ENCODE peak calls at places on chromosomes 4 and X, in five cellular contexts. F is suprapubic skin, J is SK-N-SH, E is sigmoid colon, A is transverse colon. Q is an unnamed sample.

GRCh38 chr4:184732126-184732525 is 1.8 kb downstream of the CENPU start:
- DNase-seq in F (no peak), J (no peak), E (no peak), A (no peak), Q (no peak)

GRCh38 chr4:10171055-10171454 is 54.5 kb upstream of the WDR1 start:
- DNase-seq in F (no peak), J (no peak), E (no peak), A (no peak), Q (no peak)

GRCh38 chr4:8239226-8239625 is 30.3 kb upstream of the HTRA3 start:
- DNase-seq in F (no peak), J (no peak), E (no peak), A (no peak), Q (no peak)

GRCh38 chr4:151744614-151745013 is 16.2 kb downstream of the GATB start:
- DNase-seq in F (no peak), J (no peak), E (no peak), A (no peak), Q (no peak)

GRCh38 chr4:98626350-98626749 is 32.1 kb downstream of the TSPAN5 start:
- DNase-seq in F (no peak), J (no peak), E (no peak), A (no peak), Q (no peak)

GRCh38 chr4:21986312-21986711 is 37.7 kb upstream of the KCNIP4 start:
- DNase-seq in F (no peak), J (no peak), E (no peak), A (no peak), Q (no peak)

GRCh38 chrX:153851981-153852380 is 21.6 kb upstream of the PDZD4 start:
- DNase-seq in F (no peak), J (no peak), E (no peak), A (no peak), Q (no peak)

GRCh38 chr4:76830612-76831474 is 67.1 kb downstream of the SOWAHB start:
- DNase-seq in F (no peak), J (no peak), E (no peak), A (peak; percentile 79), Q (no peak)

GRCh38 chrX:30653415-30654131 is at the start of gene GK:
- DNase-seq in F (peak; percentile 67), J (peak; percentile 48), E (peak; percentile 64), A (peak; percentile 19), Q (peak; percentile 91)

GRCh38 chrX:29652484-29652883 is 562.9 kb upstream of the MAGEB2 start:
- DNase-seq in F (no peak), J (no peak), E (no peak), A (no peak), Q (no peak)

GRCh38 chr4:99868126-99868596 is 26.1 kb downstream of the LAMTOR3 start:
- DNase-seq in F (no peak), J (no peak), E (no peak), A (no peak), Q (no peak)

GRCh38 chr4:124428648-124429047 is 283.9 kb downstream of the ANKRD50 start:
- DNase-seq in F (no peak), J (no peak), E (no peak), A (no peak), Q (no peak)

GRCh38 chr4:124423160-124423559 is 289.4 kb downstream of the ANKRD50 start:
- DNase-seq in F (no peak), J (no peak), E (no peak), A (no peak), Q (no peak)

GRCh38 chr4:124429746-124430250 is 282.7 kb downstream of the ANKRD50 start:
- DNase-seq in F (no peak), J (no peak), E (no peak), A (no peak), Q (no peak)

GRCh38 chr4:124426279-124426678 is 286.3 kb downstream of the ANKRD50 start:
- DNase-seq in F (no peak), J (no peak), E (no peak), A (no peak), Q (no peak)

DNA sequence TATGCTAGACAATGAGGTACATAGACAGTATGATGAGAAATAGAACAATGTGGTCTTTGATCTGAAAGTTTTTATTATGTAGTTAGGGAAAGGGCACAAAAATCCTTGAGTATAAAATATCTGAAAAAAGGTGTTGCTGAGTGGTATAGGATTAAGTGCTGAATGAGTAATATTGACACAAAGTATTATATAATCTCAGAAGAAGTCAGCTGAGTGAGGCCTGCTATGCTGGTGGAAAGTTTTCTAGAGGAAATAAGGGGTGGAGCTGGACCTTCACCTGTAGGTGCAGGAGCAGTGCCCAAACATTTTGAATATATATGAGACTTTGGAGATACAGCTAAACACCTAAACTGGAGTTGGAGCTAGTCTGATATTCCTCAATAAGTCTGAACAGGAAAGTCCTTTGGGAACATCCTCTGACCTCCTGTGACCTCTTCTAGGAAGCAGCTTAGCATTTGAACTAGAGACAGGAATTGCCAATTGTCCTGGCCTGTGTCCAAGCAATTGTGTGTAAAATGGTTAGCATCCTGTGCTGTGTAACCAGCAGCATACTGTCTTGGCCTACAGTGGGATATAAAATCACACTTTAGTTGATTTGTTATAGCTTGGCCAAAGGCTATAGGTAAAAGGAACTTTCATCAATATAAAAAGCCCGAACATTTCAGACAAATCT is 285.3 kb downstream of the ANKRD50 start:
- DNase-seq in F (peak; percentile 51), J (no peak), E (no peak), A (peak; percentile 51), Q (no peak)
- TF ChIP-seq POLR2AphosphoS5 in F (no peak), J (no peak), E (no peak), A (no peak), Q (no peak)

GRCh38 chrX:10570601-10571000 is 49.8 kb downstream of the MID1 start:
- DNase-seq in F (no peak), J (no peak), E (no peak), A (no peak), Q (no peak)

GRCh38 chrX:10567136-10567535 is 53.2 kb downstream of the MID1 start:
- DNase-seq in F (no peak), J (no peak), E (no peak), A (no peak), Q (no peak)

GRCh38 chrX:10566726-10567097 is 53.7 kb downstream of the MID1 start:
- DNase-seq in F (no peak), J (no peak), E (no peak), A (no peak), Q (no peak)

GRCh38 chrX:10569946-10570345 is 50.4 kb downstream of the MID1 start:
- DNase-seq in F (no peak), J (no peak), E (no peak), A (no peak), Q (no peak)

GRCh38 chrX:10568428-10568827 is 52.0 kb downstream of the MID1 start:
- DNase-seq in F (no peak), J (no peak), E (no peak), A (no peak), Q (no peak)
- H3K4me1 ChIP-seq in F (peaks cover 2% of the 10 kb centered on the region), J (no peaks in the 10 kb centered on the region), E (peaks cover 18% of the 10 kb centered on the region), A (no peaks in the 10 kb centered on the region), Q (no peaks in the 10 kb centered on the region)

DNA sequence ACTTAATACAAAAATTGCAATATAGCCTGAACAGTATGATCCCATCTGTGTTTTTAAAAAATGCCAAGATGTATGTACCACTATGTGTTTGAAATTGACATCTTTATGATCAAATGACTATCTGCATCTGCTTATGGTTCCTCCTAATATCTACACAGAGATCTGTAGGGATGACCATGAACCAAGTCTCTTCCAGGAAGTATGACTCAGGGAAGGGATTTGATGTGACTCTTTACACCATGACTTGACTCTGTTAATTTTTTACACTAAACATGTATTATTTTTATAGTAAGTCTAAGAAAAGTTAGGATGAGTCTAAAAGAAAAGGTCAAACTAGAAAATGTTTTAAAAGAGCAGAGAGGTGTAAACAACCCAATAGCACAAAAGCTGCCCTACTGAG is 164.0 kb downstream of the SH3KBP1 start:
- DNase-seq in F (no peak), J (no peak), E (no peak), A (no peak), Q (no peak)
- TF ChIP-seq POLR2AphosphoS5 in F (no peak), J (no peak), E (no peak), A (no peak), Q (no peak)

GRCh38 chr4:139144161-139144859 is 32.7 kb downstream of the ELF2 start:
- DNase-seq in F (no peak), J (no peak), E (peak; percentile 75), A (peak; percentile 36), Q (peak; percentile 82)
- H3K4me1 ChIP-seq in F (peaks cover 24% of the 10 kb centered on the region), J (peaks cover 12% of the 10 kb centered on the region), E (peaks cover 36% of the 10 kb centered on the region), A (peaks cover 34% of the 10 kb centered on the region), Q (peaks cover 44% of the 10 kb centered on the region)

GRCh38 chrX:49071877-49072711 is 1.7 kb downstream of the PRAF2 start:
- DNase-seq in F (peak; percentile 69), J (peak; percentile 71), E (peak; percentile 94), A (peak; percentile 55), Q (no peak)
- TF ChIP-seq POLR2AphosphoS5 in F (no peak), J (no peak), E (peak; percentile 28), A (no peak), Q (peak; percentile 60)

DNA sequence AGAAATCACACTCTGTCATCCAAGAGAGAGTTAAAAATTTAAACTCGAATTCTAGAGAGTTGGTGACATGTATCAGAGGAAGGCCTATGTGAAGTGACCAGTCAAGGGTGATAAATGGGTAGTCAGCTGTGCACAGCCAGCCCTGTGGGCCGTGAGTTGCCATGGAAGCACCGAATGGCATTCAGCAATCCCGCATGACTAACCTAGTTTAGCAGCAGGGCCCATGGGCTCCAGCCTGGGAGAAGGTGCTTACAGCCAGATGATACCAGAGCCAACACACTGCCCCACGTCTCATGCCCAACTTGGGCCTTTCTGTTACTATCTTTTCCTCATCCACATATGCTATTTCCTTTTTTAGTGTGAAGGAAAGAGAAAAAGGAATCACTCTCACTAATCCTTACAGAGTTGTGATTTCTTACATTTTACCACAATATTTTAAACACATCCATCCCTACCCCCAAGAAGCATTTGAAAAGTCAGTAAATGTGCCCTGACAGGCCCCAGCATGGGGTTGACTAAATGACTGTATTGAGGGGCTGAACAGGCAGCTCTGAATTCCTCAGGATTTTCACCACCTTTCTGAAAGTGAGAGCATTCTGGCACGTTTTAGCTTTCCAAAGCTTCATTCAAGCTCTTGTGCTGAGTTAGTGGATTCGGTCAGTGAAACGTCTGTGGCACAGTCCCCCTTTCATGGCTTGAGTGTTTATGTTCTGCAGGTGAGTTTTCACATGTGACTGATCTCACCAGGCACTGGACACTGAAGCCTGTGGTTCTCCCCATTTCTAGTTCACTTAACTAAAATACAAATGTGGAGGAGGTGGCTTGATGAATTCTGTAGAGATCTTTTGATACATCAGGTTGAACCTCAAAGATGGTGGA is 104.3 kb downstream of the AFF1 start:
- DNase-seq in F (peak; percentile 79), J (peak; percentile 59), E (peak; percentile 88), A (peak; percentile 43), Q (no peak)
- H3K4me1 ChIP-seq in F (peaks cover 89% of the 10 kb centered on the region), J (peaks cover 22% of the 10 kb centered on the region), E (peaks cover 94% of the 10 kb centered on the region), A (peaks cover 88% of the 10 kb centered on the region), Q (peaks cover 36% of the 10 kb centered on the region)